ENCODE peak calls at places on chromosomes 1 and 21, in four cellular contexts. One of them, this sample, is unnamed.

GRCh38 chr1:195005338-195005737 is 1602.9 kb downstream of the KCNT2 start:
- DNase-seq in EL: no peak
- DNase-seq in NCI-H2081: peak; percentile 18
- DNase-seq in activated CD4-positive, CD25-positive, alpha-beta regulatory T cell treated with anti-CD3 and anti-CD28 coated beads, Interleukin-2, amount 50 U/mL, for 72 hours: no peak
- DNase-seq in this sample: no peak

GRCh38 chr21:42974832-42975820 is 764 bp downstream of the PKNOX1 start:
- DNase-seq in activated CD4-positive, CD25-positive, alpha-beta regulatory T cell treated with anti-CD3 and anti-CD28 coated beads, Interleukin-2, amount 50 U/mL, for 72 hours: peak; percentile 75
- DNase-seq in EL: peak; percentile 69
- DNase-seq in NCI-H2081: peak; percentile 51
- DNase-seq in this sample: peak; percentile 38

GRCh38 chr21:26199471-26199870 is 28.9 kb upstream of the APP start:
- DNase-seq in activated CD4-positive, CD25-positive, alpha-beta regulatory T cell treated with anti-CD3 and anti-CD28 coated beads, Interleukin-2, amount 50 U/mL, for 72 hours: no peak
- DNase-seq in EL: peak; percentile 73
- DNase-seq in NCI-H2081: no peak
- DNase-seq in this sample: peak; percentile 7

GRCh38 chr1:189185077-189185476 is 1292.6 kb downstream of the BRINP3 start:
- DNase-seq in NCI-H2081: no peak
- DNase-seq in EL: no peak
- DNase-seq in activated CD4-positive, CD25-positive, alpha-beta regulatory T cell treated with anti-CD3 and anti-CD28 coated beads, Interleukin-2, amount 50 U/mL, for 72 hours: no peak
- DNase-seq in this sample: no peak

GRCh38 chr1:231460614-231461013 is 38.5 kb upstream of the EGLN1 start:
- DNase-seq in EL: no peak
- DNase-seq in activated CD4-positive, CD25-positive, alpha-beta regulatory T cell treated with anti-CD3 and anti-CD28 coated beads, Interleukin-2, amount 50 U/mL, for 72 hours: no peak
- DNase-seq in NCI-H2081: no peak
- DNase-seq in this sample: peak; percentile 65

GRCh38 chr1:3981261-3981660 is 81.2 kb upstream of the C1orf174 start:
- DNase-seq in activated CD4-positive, CD25-positive, alpha-beta regulatory T cell treated with anti-CD3 and anti-CD28 coated beads, Interleukin-2, amount 50 U/mL, for 72 hours: no peak
- DNase-seq in NCI-H2081: no peak
- DNase-seq in EL: no peak
- DNase-seq in this sample: no peak

GRCh38 chr21:36929622-36930021 is 36.8 kb downstream of the HLCS start:
- DNase-seq in activated CD4-positive, CD25-positive, alpha-beta regulatory T cell treated with anti-CD3 and anti-CD28 coated beads, Interleukin-2, amount 50 U/mL, for 72 hours: no peak
- DNase-seq in NCI-H2081: peak; percentile 23
- DNase-seq in EL: no peak
- DNase-seq in this sample: peak; percentile 4

GRCh38 chr1:152516082-152516481 is 1.8 kb downstream of the CRCT1 start:
- DNase-seq in activated CD4-positive, CD25-positive, alpha-beta regulatory T cell treated with anti-CD3 and anti-CD28 coated beads, Interleukin-2, amount 50 U/mL, for 72 hours: no peak
- DNase-seq in NCI-H2081: no peak
- DNase-seq in EL: no peak
- DNase-seq in this sample: no peak

GRCh38 chr1:55490556-55490955 is 275.4 kb upstream of the USP24 start:
- DNase-seq in activated CD4-positive, CD25-positive, alpha-beta regulatory T cell treated with anti-CD3 and anti-CD28 coated beads, Interleukin-2, amount 50 U/mL, for 72 hours: no peak
- DNase-seq in EL: peak; percentile 79
- DNase-seq in NCI-H2081: no peak
- DNase-seq in this sample: peak; percentile 76

GRCh38 chr21:44736291-44737004 is 25.1 kb upstream of the TSPEAR start:
- DNase-seq in EL: no peak
- DNase-seq in NCI-H2081: peak; percentile 30
- DNase-seq in activated CD4-positive, CD25-positive, alpha-beta regulatory T cell treated with anti-CD3 and anti-CD28 coated beads, Interleukin-2, amount 50 U/mL, for 72 hours: no peak
- DNase-seq in this sample: peak; percentile 71

GRCh38 chr1:21706151-21706835 is 37.1 kb upstream of the RAP1GAP start:
- DNase-seq in activated CD4-positive, CD25-positive, alpha-beta regulatory T cell treated with anti-CD3 and anti-CD28 coated beads, Interleukin-2, amount 50 U/mL, for 72 hours: no peak
- DNase-seq in EL: no peak
- DNase-seq in NCI-H2081: no peak
- DNase-seq in this sample: no peak

GRCh38 chr1:23395162-23395724 is 25.6 kb upstream of the ZNF436 start:
- DNase-seq in EL: no peak
- DNase-seq in activated CD4-positive, CD25-positive, alpha-beta regulatory T cell treated with anti-CD3 and anti-CD28 coated beads, Interleukin-2, amount 50 U/mL, for 72 hours: no peak
- DNase-seq in NCI-H2081: no peak
- DNase-seq in this sample: no peak

GRCh38 chr1:62462370-62462769 is 25.5 kb downstream of the USP1 start:
- DNase-seq in EL: no peak
- DNase-seq in activated CD4-positive, CD25-positive, alpha-beta regulatory T cell treated with anti-CD3 and anti-CD28 coated beads, Interleukin-2, amount 50 U/mL, for 72 hours: no peak
- DNase-seq in NCI-H2081: no peak
- DNase-seq in this sample: no peak

This sample was measured in HT1080.